ENCODE peak calls at places on chromosomes 12 and 14, in nine cellular contexts. U is iPS-NIHi11; J is dermis microvascular lymphatic vessel endothelial cell; V is amniotic stem cell; Y is naive thymus-derived CD4-positive, alpha-beta T cell; A is activated gamma-delta T cell treated with Interleukin-2 at 50 U/mL for 16 hours; Q is GM04504; W is stomach; E is stimulated activated naive CD8-positive, alpha-beta T cell treated with anti-CD3 and anti-CD28 coated beads, Interleukin-15, Interleukin-2, amounts not matched to agents 100 U/mL and 50 U/mL, for 24 hours. O is an unnamed sample.

GRCh38 chr12:71872999-71873398 is 33.4 kb downstream of the TBC1D15 start:
- DNase-seq in U (no peak), J (no peak), V (no peak), Y (no peak), A (no peak), Q (no peak), W (no peak), E (no peak), O (no peak)

GRCh38 chr12:3130053-3130805 is 53.0 kb downstream of the TSPAN9 start:
- DNase-seq in U (no peak), J (peak), V (no peak), Y (no peak), A (no peak), Q (no peak), W (no peak), E (no peak), O (no peak)

GRCh38 chr12:107760207-107760816 is 625 bp downstream of the PRDM4 start:
- DNase-seq in U (peak), J (peak), V (no peak), Y (no peak), A (peak), Q (no peak), W (no peak), E (peak), O (peak)

GRCh38 chr14:44961151-44961729 is 507 bp downstream of the KLHL28 start:
- DNase-seq in U (peak), J (peak), V (peak), Y (peak), A (peak), Q (no peak), W (peak), E (peak), O (peak)

GRCh38 chr14:75011356-75012097 is 8.8 kb downstream of the EIF2B2 start:
- DNase-seq in U (no peak), J (peak), V (peak), Y (no peak), A (no peak), Q (peak), W (no peak), E (peak), O (no peak)

GRCh38 chr14:92982941-92983340 is 60.0 kb downstream of the CHGA start:
- DNase-seq in U (no peak), J (no peak), V (no peak), Y (no peak), A (no peak), Q (no peak), W (no peak), E (no peak), O (no peak)

GRCh38 chr12:93763746-93764147 is 86.6 kb downstream of the CRADD start:
- DNase-seq in U (no peak), J (no peak), V (no peak), Y (no peak), A (no peak), Q (no peak), W (no peak), E (no peak), O (no peak)

GRCh38 chr12:56565510-56566101 is 44.0 kb downstream of the RBMS2 start:
- DNase-seq in U (peak), J (peak), V (peak), Y (no peak), A (no peak), Q (peak), W (peak), E (peak), O (no peak)

GRCh38 chr12:49232940-49233841 is 31.7 kb upstream of the TUBA1C start:
- DNase-seq in U (peak), J (no peak), V (no peak), Y (no peak), A (no peak), Q (no peak), W (peak), E (no peak), O (no peak)

GRCh38 chr12:501722-502447 is 42.1 kb downstream of the B4GALNT3 start:
- DNase-seq in U (no peak), J (no peak), V (no peak), Y (no peak), A (no peak), Q (no peak), W (peak), E (no peak), O (no peak)